ENCODE peak calls at places on chromosomes 4 and X, in five cellular contexts. One of them, this sample, is unnamed.

GRCh38 chr4:1728061-1728980 is 7.0 kb downstream of the TACC3 start:
- DNase-seq in mesendoderm: no peak
- DNase-seq in endothelial cell: no peak
- DNase-seq in activated CD4-positive, alpha-beta T cell treated with anti-CD3 and anti-CD28 coated beads for 36 hours: no peak
- DNase-seq in endodermal cell: no peak
- DNase-seq in this sample: peak; percentile 67

GRCh38 chrX:52990848-52991247 is 32.5 kb upstream of the FAM156A start:
- DNase-seq in mesendoderm: no peak
- DNase-seq in endothelial cell: no peak
- DNase-seq in activated CD4-positive, alpha-beta T cell treated with anti-CD3 and anti-CD28 coated beads for 36 hours: no peak
- DNase-seq in endodermal cell: no peak
- DNase-seq in this sample: no peak

GRCh38 chrX:43970528-43970927 is 2.7 kb downstream of the NDP start:
- DNase-seq in mesendoderm: peak; percentile 28
- DNase-seq in endothelial cell: no peak
- DNase-seq in activated CD4-positive, alpha-beta T cell treated with anti-CD3 and anti-CD28 coated beads for 36 hours: no peak
- DNase-seq in endodermal cell: no peak
- DNase-seq in this sample: no peak

GRCh38 chr4:23022032-23022431 is 329.3 kb downstream of the GBA3 start:
- DNase-seq in mesendoderm: peak; percentile 92
- DNase-seq in endothelial cell: no peak
- DNase-seq in activated CD4-positive, alpha-beta T cell treated with anti-CD3 and anti-CD28 coated beads for 36 hours: no peak
- DNase-seq in endodermal cell: peak; percentile 47
- DNase-seq in this sample: no peak

GRCh38 chr4:117370944-117371665 is 285.7 kb upstream of the TRAM1L1 start:
- DNase-seq in mesendoderm: peak; percentile 40
- DNase-seq in endothelial cell: no peak
- DNase-seq in activated CD4-positive, alpha-beta T cell treated with anti-CD3 and anti-CD28 coated beads for 36 hours: no peak
- DNase-seq in endodermal cell: no peak
- DNase-seq in this sample: no peak

GRCh38 chr4:126230244-126230643 is 915.5 kb downstream of the FAT4 start:
- DNase-seq in mesendoderm: no peak
- DNase-seq in endothelial cell: no peak
- DNase-seq in activated CD4-positive, alpha-beta T cell treated with anti-CD3 and anti-CD28 coated beads for 36 hours: no peak
- DNase-seq in endodermal cell: no peak
- DNase-seq in this sample: no peak

GRCh38 chr4:31100551-31100950 is 380.4 kb downstream of the PCDH7 start:
- DNase-seq in mesendoderm: no peak
- DNase-seq in endothelial cell: no peak
- DNase-seq in activated CD4-positive, alpha-beta T cell treated with anti-CD3 and anti-CD28 coated beads for 36 hours: no peak
- DNase-seq in endodermal cell: no peak
- DNase-seq in this sample: no peak

GRCh38 chr4:136985683-136986082 is 546.6 kb downstream of the PCDH18 start:
- DNase-seq in mesendoderm: no peak
- DNase-seq in endothelial cell: no peak
- DNase-seq in activated CD4-positive, alpha-beta T cell treated with anti-CD3 and anti-CD28 coated beads for 36 hours: no peak
- DNase-seq in endodermal cell: no peak
- DNase-seq in this sample: no peak

GRCh38 chrX:74171465-74171864 is 132.5 kb upstream of the ZCCHC13 start:
- DNase-seq in mesendoderm: no peak
- DNase-seq in endothelial cell: no peak
- DNase-seq in activated CD4-positive, alpha-beta T cell treated with anti-CD3 and anti-CD28 coated beads for 36 hours: no peak
- DNase-seq in endodermal cell: no peak
- DNase-seq in this sample: no peak

GRCh38 chrX:63330681-63331080 is 20.5 kb downstream of the SPIN4 start:
- DNase-seq in mesendoderm: no peak
- DNase-seq in endothelial cell: no peak
- DNase-seq in activated CD4-positive, alpha-beta T cell treated with anti-CD3 and anti-CD28 coated beads for 36 hours: peak; percentile 37
- DNase-seq in endodermal cell: no peak
- DNase-seq in this sample: no peak

GRCh38 chr4:48315728-48316630 is 25.4 kb upstream of the SLAIN2 start:
- DNase-seq in mesendoderm: peak; percentile 81
- DNase-seq in endothelial cell: peak; percentile 23
- DNase-seq in activated CD4-positive, alpha-beta T cell treated with anti-CD3 and anti-CD28 coated beads for 36 hours: peak; percentile 43
- DNase-seq in endodermal cell: peak; percentile 61
- DNase-seq in this sample: no peak

GRCh38 chrX:46634577-46634976 is 61.0 kb downstream of the CHST7 start:
- DNase-seq in mesendoderm: no peak
- DNase-seq in endothelial cell: no peak
- DNase-seq in activated CD4-positive, alpha-beta T cell treated with anti-CD3 and anti-CD28 coated beads for 36 hours: no peak
- DNase-seq in endodermal cell: no peak
- DNase-seq in this sample: no peak

GRCh38 chrX:7876957-7877356 is 34.0 kb downstream of the VCX start:
- DNase-seq in mesendoderm: no peak
- DNase-seq in endothelial cell: no peak
- DNase-seq in activated CD4-positive, alpha-beta T cell treated with anti-CD3 and anti-CD28 coated beads for 36 hours: no peak
- DNase-seq in endodermal cell: no peak
- DNase-seq in this sample: no peak

GRCh38 chrX:151789179-151789800 is 54.7 kb downstream of the CNGA2 start:
- DNase-seq in mesendoderm: no peak
- DNase-seq in endothelial cell: no peak
- DNase-seq in activated CD4-positive, alpha-beta T cell treated with anti-CD3 and anti-CD28 coated beads for 36 hours: no peak
- DNase-seq in endodermal cell: no peak
- DNase-seq in this sample: no peak

GRCh38 chr4:57866468-57867173 is 756.4 kb upstream of the IGFBP7 start:
- DNase-seq in mesendoderm: no peak
- DNase-seq in endothelial cell: no peak
- DNase-seq in activated CD4-positive, alpha-beta T cell treated with anti-CD3 and anti-CD28 coated beads for 36 hours: no peak
- DNase-seq in endodermal cell: no peak
- DNase-seq in this sample: no peak

GRCh38 chr4:24103434-24104168 is 213.8 kb upstream of the PPARGC1A start:
- DNase-seq in mesendoderm: no peak
- DNase-seq in endothelial cell: no peak
- DNase-seq in activated CD4-positive, alpha-beta T cell treated with anti-CD3 and anti-CD28 coated beads for 36 hours: no peak
- DNase-seq in endodermal cell: no peak
- DNase-seq in this sample: no peak

GRCh38 chr4:165508372-165509120 is 129.7 kb downstream of the CPE start:
- DNase-seq in mesendoderm: no peak
- DNase-seq in endothelial cell: no peak
- DNase-seq in activated CD4-positive, alpha-beta T cell treated with anti-CD3 and anti-CD28 coated beads for 36 hours: no peak
- DNase-seq in endodermal cell: no peak
- DNase-seq in this sample: no peak

GRCh38 chr4:14743601-14744000 is 258.7 kb upstream of the CPEB2 start:
- DNase-seq in mesendoderm: no peak
- DNase-seq in endothelial cell: no peak
- DNase-seq in activated CD4-positive, alpha-beta T cell treated with anti-CD3 and anti-CD28 coated beads for 36 hours: no peak
- DNase-seq in endodermal cell: no peak
- DNase-seq in this sample: no peak

GRCh38 chr4:125433453-125433852 is 118.7 kb downstream of the FAT4 start:
- DNase-seq in mesendoderm: no peak
- DNase-seq in endothelial cell: no peak
- DNase-seq in activated CD4-positive, alpha-beta T cell treated with anti-CD3 and anti-CD28 coated beads for 36 hours: no peak
- DNase-seq in endodermal cell: no peak
- DNase-seq in this sample: no peak

GRCh38 chr4:70722199-70722791 is 531 bp downstream of the RUFY3 start:
- DNase-seq in mesendoderm: peak; percentile 61
- DNase-seq in endothelial cell: no peak
- DNase-seq in activated CD4-positive, alpha-beta T cell treated with anti-CD3 and anti-CD28 coated beads for 36 hours: peak; percentile 51
- DNase-seq in endodermal cell: peak; percentile 52
- DNase-seq in this sample: no peak